ENCODE peak calls at places on chromosomes 1 and 21, in seven cellular contexts. W is naive thymus-derived CD4-positive, alpha-beta T cell; X is cardiac muscle cell; Q is DND-41; T is uterus; C is psoas muscle; Y is pancreas. E is an unnamed sample.
A peak's percentile ranks its signal among the peaks of the same experiment; 100 is the strongest.

GRCh38 chr1:207049974-207050391 is 1.0 kb downstream of the YOD1 start:
- DNase-seq in W (peak; percentile 63), X (peak; percentile 64), Q (peak; percentile 54), T (no peak), C (no peak), Y (no peak), E (no peak)

GRCh38 chr21:43600642-43601397 is 58.5 kb downstream of the HSF2BP start:
- DNase-seq in W (no peak), X (no peak), Q (no peak), T (no peak), C (no peak), Y (no peak), E (no peak)

GRCh38 chr1:201645956-201646355 is 107.0 kb downstream of the NAV1 start:
- DNase-seq in W (no peak), X (no peak), Q (no peak), T (no peak), C (no peak), Y (no peak), E (no peak)

GRCh38 chr1:19010995-19011696 is 54.7 kb upstream of the IFFO2 start:
- DNase-seq in W (peak; percentile 64), X (no peak), Q (peak; percentile 7), T (peak; percentile 75), C (peak; percentile 74), Y (peak; percentile 79), E (peak; percentile 80)

GRCh38 chr1:89356658-89357400 is 7.0 kb upstream of the GBP6 start:
- DNase-seq in W (no peak), X (no peak), Q (no peak), T (no peak), C (no peak), Y (no peak), E (no peak)

GRCh38 chr1:32066489-32066873 is 6.3 kb upstream of the TMEM39B start:
- DNase-seq in W (peak; percentile 22), X (no peak), Q (peak; percentile 36), T (no peak), C (peak; percentile 29), Y (no peak), E (no peak)

GRCh38 chr1:116763116-116763786 is 9.0 kb downstream of the CD2 start:
- DNase-seq in W (peak; percentile 70), X (no peak), Q (peak; percentile 67), T (peak; percentile 25), C (no peak), Y (no peak), E (no peak)

GRCh38 chr21:31248598-31248997 is 95.5 kb downstream of the TIAM1 start:
- DNase-seq in W (no peak), X (no peak), Q (no peak), T (no peak), C (no peak), Y (no peak), E (no peak)

GRCh38 chr1:242147096-242147976 is 148.4 kb upstream of the MAP1LC3C start:
- DNase-seq in W (no peak), X (no peak), Q (peak; percentile 56), T (no peak), C (no peak), Y (no peak), E (no peak)

GRCh38 chr1:72830606-72831390 is 548.5 kb upstream of the NEGR1 start:
- DNase-seq in W (no peak), X (peak; percentile 50), Q (no peak), T (no peak), C (no peak), Y (peak; percentile 13), E (no peak)

GRCh38 chr1:154614887-154615286 is 6.9 kb upstream of the ADAR start:
- DNase-seq in W (no peak), X (no peak), Q (no peak), T (no peak), C (no peak), Y (no peak), E (no peak)

GRCh38 chr21:14114251-14114650 is 96.5 kb downstream of the LIPI start:
- DNase-seq in W (no peak), X (no peak), Q (no peak), T (no peak), C (no peak), Y (no peak), E (no peak)

GRCh38 chr1:4652631-4653327 is 1.6 kb upstream of the AJAP1 start:
- DNase-seq in W (peak; percentile 46), X (peak; percentile 64), Q (peak; percentile 49), T (peak; percentile 31), C (peak; percentile 49), Y (peak; percentile 71), E (peak; percentile 57)

GRCh38 chr1:3717041-3717714 is 35.1 kb upstream of the CCDC27 start:
- DNase-seq in W (no peak), X (no peak), Q (no peak), T (no peak), C (no peak), Y (no peak), E (no peak)

GRCh38 chr1:170494369-170494768 is 37.6 kb upstream of the GORAB start:
- DNase-seq in W (no peak), X (no peak), Q (peak; percentile 77), T (no peak), C (no peak), Y (no peak), E (peak; percentile 40)

GRCh38 chr21:21232320-21232719 is 234.1 kb downstream of the NCAM2 start:
- DNase-seq in W (no peak), X (peak; percentile 35), Q (peak; percentile 53), T (no peak), C (no peak), Y (no peak), E (no peak)

GRCh38 chr21:25370311-25370744 is 237.0 kb downstream of the MRPL39 start:
- DNase-seq in W (no peak), X (no peak), Q (no peak), T (no peak), C (no peak), Y (peak; percentile 20), E (no peak)

GRCh38 chr1:21024918-21025317 is 151.8 kb downstream of the EIF4G3 start:
- DNase-seq in W (no peak), X (no peak), Q (no peak), T (no peak), C (no peak), Y (no peak), E (no peak)

GRCh38 chr1:235703516-235703915 is 53.9 kb upstream of the GNG4 start:
- DNase-seq in W (no peak), X (no peak), Q (no peak), T (no peak), C (no peak), Y (no peak), E (no peak)

GRCh38 chr1:84163123-84164038 is 19.3 kb downstream of the PRKACB start:
- DNase-seq in W (no peak), X (no peak), Q (no peak), T (no peak), C (no peak), Y (no peak), E (no peak)

GRCh38 chr1:152107984-152108898 is 7.0 kb downstream of the TCHH start:
- DNase-seq in W (no peak), X (no peak), Q (no peak), T (no peak), C (peak; percentile 18), Y (no peak), E (peak; percentile 57)

GRCh38 chr1:6275826-6276764 is 15.2 kb upstream of the GPR153 start:
- DNase-seq in W (no peak), X (peak; percentile 88), Q (no peak), T (peak; percentile 84), C (peak; percentile 60), Y (no peak), E (peak; percentile 63)
- H3K4me1 ChIP-seq in W (no peaks in the 10 kb centered on the region), X (peaks cover 34% of the 10 kb centered on the region), Q (no peaks in the 10 kb centered on the region), T (peaks cover 5% of the 10 kb centered on the region), C (peaks cover 11% of the 10 kb centered on the region), Y (no peaks in the 10 kb centered on the region), E (peaks cover 30% of the 10 kb centered on the region)

GRCh38 chr1:221782461-221782860 is 40.6 kb upstream of the DUSP10 start:
- DNase-seq in W (no peak), X (peak; percentile 5), Q (no peak), T (no peak), C (no peak), Y (no peak), E (no peak)

GRCh38 chr1:221781102-221781744 is 39.3 kb upstream of the DUSP10 start:
- DNase-seq in W (no peak), X (no peak), Q (no peak), T (no peak), C (no peak), Y (no peak), E (no peak)

GRCh38 chr1:221782970-221783369 is 41.1 kb upstream of the DUSP10 start:
- DNase-seq in W (no peak), X (no peak), Q (no peak), T (no peak), C (no peak), Y (no peak), E (no peak)

GRCh38 chr1:221783936-221784335 is 42.0 kb upstream of the DUSP10 start:
- DNase-seq in W (peak; percentile 43), X (no peak), Q (peak; percentile 76), T (no peak), C (no peak), Y (no peak), E (no peak)

DNA sequence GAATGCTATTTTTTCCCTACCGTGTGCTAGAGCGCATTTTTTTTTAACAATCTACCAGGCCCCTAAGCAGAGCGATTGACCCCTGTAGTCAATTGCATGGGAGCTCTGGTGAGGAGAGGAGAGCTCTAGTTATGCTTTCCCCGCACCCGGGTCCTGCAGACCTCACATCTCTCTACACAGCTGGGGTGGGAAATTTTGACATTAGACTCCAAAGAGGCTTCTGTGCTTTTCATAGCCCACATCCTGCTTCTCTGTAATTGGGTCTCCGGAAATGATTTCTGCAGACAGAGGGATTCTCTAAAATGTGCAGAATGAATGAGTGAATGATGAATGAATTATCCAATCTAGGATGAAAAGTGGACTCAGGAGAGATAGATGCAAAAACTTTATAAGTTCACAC is 41.5 kb upstream of the DUSP10 start:
- DNase-seq in W (peak; percentile 57), X (no peak), Q (peak; percentile 83), T (no peak), C (no peak), Y (no peak), E (no peak)
- H3K4me1 ChIP-seq in W (peaks cover 39% of the 10 kb centered on the region), X (no peaks in the 10 kb centered on the region), Q (peaks cover 60% of the 10 kb centered on the region), T (no peaks in the 10 kb centered on the region), C (no peaks in the 10 kb centered on the region), Y (no peaks in the 10 kb centered on the region), E (no peaks in the 10 kb centered on the region)

GRCh38 chr1:204450461-204451257 is 39.0 kb upstream of the PPP1R15B start:
- DNase-seq in W (no peak), X (peak; percentile 39), Q (no peak), T (no peak), C (peak; percentile 51), Y (no peak), E (peak; percentile 92)

GRCh38 chr1:204447736-204448135 is 36.1 kb upstream of the PPP1R15B start:
- DNase-seq in W (no peak), X (no peak), Q (no peak), T (no peak), C (no peak), Y (no peak), E (peak; percentile 36)

GRCh38 chr1:204449631-204450280 is 38.1 kb upstream of the PPP1R15B start:
- DNase-seq in W (no peak), X (no peak), Q (no peak), T (no peak), C (no peak), Y (no peak), E (no peak)

GRCh38 chr1:204448321-204448964 is 36.8 kb upstream of the PPP1R15B start:
- DNase-seq in W (no peak), X (no peak), Q (no peak), T (no peak), C (no peak), Y (no peak), E (peak; percentile 66)

GRCh38 chr1:204448991-204449390 is 37.4 kb upstream of the PPP1R15B start:
- DNase-seq in W (no peak), X (no peak), Q (no peak), T (no peak), C (no peak), Y (no peak), E (no peak)
- H3K4me1 ChIP-seq in W (peaks cover 18% of the 10 kb centered on the region), X (peaks cover 25% of the 10 kb centered on the region), Q (no peaks in the 10 kb centered on the region), T (no peaks in the 10 kb centered on the region), C (peaks cover 59% of the 10 kb centered on the region), Y (no peaks in the 10 kb centered on the region), E (peaks cover 63% of the 10 kb centered on the region)

GRCh38 chr1:33334081-33334552 is 13.2 kb upstream of the A3GALT2 start:
- DNase-seq in W (no peak), X (no peak), Q (no peak), T (peak; percentile 71), C (peak; percentile 83), Y (no peak), E (no peak)
- H3K4me1 ChIP-seq in W (no peaks in the 10 kb centered on the region), X (peaks cover 16% of the 10 kb centered on the region), Q (no peaks in the 10 kb centered on the region), T (peaks cover 20% of the 10 kb centered on the region), C (peaks cover 87% of the 10 kb centered on the region), Y (peaks cover 47% of the 10 kb centered on the region), E (peaks cover 36% of the 10 kb centered on the region)